ENCODE peak calls at places on chromosomes 16 and 17, in six cellular contexts. B is stomach; K is HTR-8/SVneo; I is HT1080; Q is naive thymus-derived CD8-positive, alpha-beta T cell; E is T-cell. D is an unnamed sample.

GRCh38 chr16:1918312-1918889 is at the start of gene HS3ST6:
- DNase-seq in B (no peak), K (no peak), I (no peak), Q (no peak), E (no peak), D (no peak)

GRCh38 chr17:49494937-49495841 is at the start of gene NGFR:
- DNase-seq in B (no peak), K (peak; percentile 78), I (peak; percentile 57), Q (peak; percentile 39), E (no peak), D (peak; percentile 13)

GRCh38 chr16:76910931-76911330 is 280.1 kb upstream of the MON1B start:
- DNase-seq in B (no peak), K (no peak), I (peak; percentile 71), Q (no peak), E (no peak), D (peak; percentile 60)

GRCh38 chr16:48536600-48537200 is 73.3 kb downstream of the N4BP1 start:
- DNase-seq in B (no peak), K (no peak), I (no peak), Q (no peak), E (no peak), D (no peak)

GRCh38 chr16:50167603-50168002 is 14.5 kb downstream of the TENT4B start:
- DNase-seq in B (no peak), K (no peak), I (no peak), Q (no peak), E (no peak), D (no peak)

GRCh38 chr16:68311316-68311620 is 449 bp downstream of the PRMT7 start:
- DNase-seq in B (no peak), K (no peak), I (no peak), Q (no peak), E (no peak), D (peak; percentile 39)

GRCh38 chr16:1377406-1378010 is 25.8 kb downstream of the GNPTG start:
- DNase-seq in B (no peak), K (no peak), I (no peak), Q (no peak), E (no peak), D (no peak)

GRCh38 chr17:11641521-11642275 is 43.4 kb downstream of the DNAH9 start:
- DNase-seq in B (no peak), K (no peak), I (no peak), Q (no peak), E (no peak), D (no peak)

GRCh38 chr17:6452471-6453266 is 8.4 kb downstream of the PIMREG start:
- DNase-seq in B (no peak), K (no peak), I (no peak), Q (no peak), E (no peak), D (no peak)

GRCh38 chr17:21213491-21214014 is 408 bp downstream of the TMEM11 start:
- DNase-seq in B (peak; percentile 47), K (no peak), I (peak; percentile 10), Q (no peak), E (no peak), D (no peak)

GRCh38 chr17:31433091-31433790 is 41.8 kb downstream of the RAB11FIP4 start:
- DNase-seq in B (no peak), K (no peak), I (no peak), Q (peak; percentile 39), E (no peak), D (no peak)

GRCh38 chr16:61915569-61915968 is 120.7 kb downstream of the CDH8 start:
- DNase-seq in B (no peak), K (no peak), I (no peak), Q (no peak), E (no peak), D (no peak)

GRCh38 chr16:22624759-22625533 is 114.3 kb downstream of the NPIPB5 start:
- DNase-seq in B (no peak), K (no peak), I (no peak), Q (no peak), E (no peak), D (no peak)

GRCh38 chr17:73347355-73347754 is 35.6 kb upstream of the CDC42EP4 start:
- DNase-seq in B (no peak), K (no peak), I (no peak), Q (no peak), E (no peak), D (no peak)

GRCh38 chr16:78925071-78925714 is 675.3 kb downstream of the MAF start:
- DNase-seq in B (peak; percentile 51), K (no peak), I (peak; percentile 9), Q (no peak), E (no peak), D (no peak)

GRCh38 chr17:65277576-65277975 is 140.4 kb downstream of the RGS9 start:
- DNase-seq in B (no peak), K (no peak), I (no peak), Q (no peak), E (no peak), D (peak; percentile 13)

GRCh38 chr16:66740010-66740409 is 11.4 kb downstream of the DYNC1LI2 start:
- DNase-seq in B (no peak), K (peak; percentile 61), I (peak; percentile 40), Q (no peak), E (no peak), D (peak; percentile 32)

GRCh38 chr16:52068447-52069074 is 478.4 kb downstream of the TOX3 start:
- DNase-seq in B (peak; percentile 35), K (no peak), I (peak; percentile 12), Q (no peak), E (no peak), D (peak; percentile 10)

GRCh38 chr16:77359065-77359502 is 75.8 kb downstream of the ADAMTS18 start:
- DNase-seq in B (no peak), K (no peak), I (peak; percentile 91), Q (no peak), E (no peak), D (peak; percentile 0)

GRCh38 chr17:13704333-13704732 is 102.6 kb upstream of the HS3ST3A1 start:
- DNase-seq in B (no peak), K (no peak), I (peak; percentile 80), Q (no peak), E (no peak), D (peak; percentile 75)